ENCODE peak calls at places on chromosome X, in ten cellular contexts. F is M059J; P is esophagus squamous epithelium; W is HS-5; J is effector memory CD4-positive, alpha-beta T cell; C is KBM-7; E is CD4-positive, alpha-beta T cell; K is amygdala; T is bronchial epithelial cell; A is hepatocyte. Y is an unnamed sample.

GRCh38 chrX:92213781-92214180 is 434.6 kb downstream of the PCDH11X start:
- DNase-seq in F (peak), P (no peak), W (no peak), J (no peak), C (no peak), E (no peak), K (no peak), T (peak), A (no peak), Y (no peak)

GRCh38 chrX:18883961-18884765 is 99.8 kb downstream of the PHKA2 start:
- DNase-seq in F (no peak), P (no peak), W (no peak), J (no peak), C (no peak), E (no peak), K (no peak), T (no peak), A (no peak), Y (no peak)

GRCh38 chrX:110420771-110421498 is 62.3 kb downstream of the RTL9 start:
- DNase-seq in F (peak), P (no peak), W (no peak), J (no peak), C (peak), E (no peak), K (peak), T (no peak), A (no peak), Y (no peak)

GRCh38 chrX:10111364-10112148 is 45.2 kb upstream of the CLCN4 start:
- DNase-seq in F (no peak), P (no peak), W (no peak), J (peak), C (peak), E (peak), K (no peak), T (no peak), A (no peak), Y (peak)

GRCh38 chrX:119417842-119418241 is 18.7 kb downstream of the SLC25A43 start:
- DNase-seq in F (peak), P (no peak), W (no peak), J (no peak), C (peak), E (no peak), K (no peak), T (no peak), A (peak), Y (no peak)

GRCh38 chrX:152735860-152736511 is 2.4 kb downstream of the MAGEA12 start:
- DNase-seq in F (no peak), P (no peak), W (no peak), J (no peak), C (no peak), E (no peak), K (no peak), T (no peak), A (no peak), Y (no peak)

GRCh38 chrX:42456301-42456700 is 321.7 kb downstream of the PPP1R2C start:
- DNase-seq in F (no peak), P (no peak), W (no peak), J (no peak), C (no peak), E (no peak), K (no peak), T (no peak), A (no peak), Y (peak)

GRCh38 chrX:40471965-40472648 is 108.7 kb upstream of the ATP6AP2 start:
- DNase-seq in F (no peak), P (no peak), W (no peak), J (no peak), C (no peak), E (peak), K (peak), T (peak), A (peak), Y (peak)

GRCh38 chrX:136259543-136259942 is 8.3 kb upstream of the MAP7D3 start:
- DNase-seq in F (peak), P (no peak), W (peak), J (no peak), C (no peak), E (no peak), K (no peak), T (peak), A (no peak), Y (no peak)

GRCh38 chrX:13305091-13305490 is 14.8 kb downstream of the ATXN3L start:
- DNase-seq in F (no peak), P (no peak), W (no peak), J (no peak), C (no peak), E (no peak), K (no peak), T (no peak), A (no peak), Y (no peak)

GRCh38 chrX:13791559-13791958 is 25.3 kb downstream of the GPM6B start:
- DNase-seq in F (no peak), P (no peak), W (no peak), J (no peak), C (no peak), E (no peak), K (peak), T (no peak), A (no peak), Y (peak)

GRCh38 chrX:139762400-139763183 is 54.6 kb upstream of the MCF2 start:
- DNase-seq in F (no peak), P (no peak), W (no peak), J (no peak), C (no peak), E (no peak), K (no peak), T (no peak), A (no peak), Y (peak)

GRCh38 chrX:152913354-152913753 is 15.5 kb downstream of the ZNF185 start:
- DNase-seq in F (no peak), P (no peak), W (no peak), J (no peak), C (no peak), E (no peak), K (no peak), T (no peak), A (no peak), Y (no peak)

GRCh38 chrX:72159769-72160168 is 21.8 kb upstream of the PIN4 start:
- DNase-seq in F (no peak), P (no peak), W (no peak), J (no peak), C (no peak), E (no peak), K (no peak), T (peak), A (no peak), Y (no peak)

GRCh38 chrX:109773374-109773773 is 40.3 kb upstream of the ACSL4 start:
- DNase-seq in F (no peak), P (no peak), W (no peak), J (no peak), C (no peak), E (no peak), K (no peak), T (no peak), A (no peak), Y (no peak)

GRCh38 chrX:23901805-23902204 is 5.9 kb downstream of the APOO start:
- DNase-seq in F (peak), P (peak), W (no peak), J (no peak), C (peak), E (peak), K (peak), T (peak), A (peak), Y (peak)

GRCh38 chrX:23292979-23293651 is 41.5 kb upstream of the PTCHD1 start:
- DNase-seq in F (peak), P (no peak), W (no peak), J (no peak), C (no peak), E (no peak), K (no peak), T (peak), A (no peak), Y (peak)

GRCh38 chrX:103681443-103681842 is 5.1 kb downstream of the MORF4L2 start:
- DNase-seq in F (no peak), P (no peak), W (no peak), J (no peak), C (no peak), E (no peak), K (no peak), T (no peak), A (no peak), Y (no peak)

GRCh38 chrX:31318866-31319265 is 247.0 kb upstream of the FTHL17 start:
- DNase-seq in F (no peak), P (no peak), W (no peak), J (no peak), C (no peak), E (no peak), K (no peak), T (no peak), A (no peak), Y (no peak)

GRCh38 chrX:134184936-134185335 is 52.0 kb upstream of the CCDC160 start:
- DNase-seq in F (no peak), P (no peak), W (no peak), J (no peak), C (no peak), E (no peak), K (no peak), T (no peak), A (no peak), Y (no peak)

GRCh38 chrX:13014111-13015094 is 30.0 kb downstream of the FAM9C start:
- DNase-seq in F (peak), P (no peak), W (no peak), J (no peak), C (no peak), E (no peak), K (no peak), T (no peak), A (no peak), Y (no peak)

GRCh38 chrX:46554942-46555341 is 9.7 kb upstream of the ZNF674 start:
- DNase-seq in F (peak), P (no peak), W (no peak), J (no peak), C (peak), E (no peak), K (no peak), T (peak), A (no peak), Y (no peak)

GRCh38 chrX:118730500-118731247 is 3.3 kb downstream of the IL13RA1 start:
- DNase-seq in F (peak), P (no peak), W (peak), J (no peak), C (no peak), E (no peak), K (no peak), T (peak), A (no peak), Y (no peak)

GRCh38 chrX:65652098-65652497 is 15.4 kb upstream of the MSN start:
- DNase-seq in F (peak), P (no peak), W (no peak), J (no peak), C (no peak), E (no peak), K (no peak), T (no peak), A (no peak), Y (no peak)

GRCh38 chrX:104135677-104136076 is 21.1 kb downstream of the SLC25A53 start:
- DNase-seq in F (no peak), P (no peak), W (no peak), J (no peak), C (no peak), E (no peak), K (no peak), T (no peak), A (no peak), Y (no peak)

GRCh38 chrX:22392176-22392814 is 119.6 kb downstream of the CBLL2 start:
- DNase-seq in F (no peak), P (no peak), W (no peak), J (no peak), C (no peak), E (no peak), K (no peak), T (no peak), A (no peak), Y (peak)

Y was measured in thyroid gland.